ENCODE peak calls at places on chromosomes 2 and 18, in six cellular contexts. E is activated CD8-positive, alpha-beta T cell treated with anti-CD3 and anti-CD28 coated beads for 36 hours; D is cardiac fibroblast; G is kidney; X is ovary; Q is right lobe of liver. C is an unnamed sample.

GRCh38 chr2:230798769-230799399 is 65.9 kb upstream of the ITM2C start:
- DNase-seq in E (peak), D (peak), G (no peak), X (no peak), Q (no peak), C (no peak)

GRCh38 chr2:30230855-30231725 is at the start of gene LBH:
- DNase-seq in E (peak), D (peak), G (peak), X (peak), Q (peak), C (peak)

GRCh38 chr2:229164545-229165249 is 106.4 kb downstream of the PID1 start:
- DNase-seq in E (no peak), D (peak), G (no peak), X (no peak), Q (no peak), C (no peak)

GRCh38 chr18:67916142-67916541 is 399.6 kb upstream of the DSEL start:
- DNase-seq in E (no peak), D (no peak), G (no peak), X (no peak), Q (no peak), C (no peak)

GRCh38 chr18:13202571-13202970 is 16.0 kb upstream of the LDLRAD4 start:
- DNase-seq in E (no peak), D (no peak), G (no peak), X (no peak), Q (no peak), C (no peak)

GRCh38 chr2:229800997-229801754 is 86.8 kb upstream of the DNER start:
- DNase-seq in E (peak), D (peak), G (no peak), X (peak), Q (peak), C (peak)

GRCh38 chr2:195604723-195605122 is 52.3 kb upstream of the SLC39A10 start:
- DNase-seq in E (no peak), D (no peak), G (no peak), X (no peak), Q (no peak), C (no peak)

GRCh38 chr2:137969418-137969765 is 5.1 kb downstream of the HNMT start:
- DNase-seq in E (no peak), D (peak), G (no peak), X (no peak), Q (no peak), C (no peak)

GRCh38 chr2:3462493-3463104 is 56.7 kb downstream of the ADI1 start:
- DNase-seq in E (no peak), D (no peak), G (no peak), X (no peak), Q (no peak), C (no peak)

GRCh38 chr2:234204480-234204879 is 154.0 kb downstream of the SPP2 start:
- DNase-seq in E (no peak), D (peak), G (no peak), X (no peak), Q (no peak), C (no peak)

GRCh38 chr18:44411277-44411900 is 269.3 kb upstream of the SETBP1 start:
- DNase-seq in E (no peak), D (no peak), G (no peak), X (no peak), Q (no peak), C (no peak)

GRCh38 chr18:7388752-7389151 is 157.9 kb downstream of the LRRC30 start:
- DNase-seq in E (no peak), D (no peak), G (no peak), X (no peak), Q (no peak), C (no peak)

GRCh38 chr2:205771063-205771462 is 88.8 kb downstream of the NRP2 start:
- DNase-seq in E (no peak), D (no peak), G (no peak), X (no peak), Q (no peak), C (no peak)

GRCh38 chr18:11842562-11842961 is 8.7 kb upstream of the CHMP1B start:
- DNase-seq in E (no peak), D (no peak), G (no peak), X (no peak), Q (no peak), C (no peak)

GRCh38 chr18:34659579-34660517 is 50.2 kb upstream of the DTNA start:
- DNase-seq in E (no peak), D (peak), G (peak), X (peak), Q (peak), C (no peak)

GRCh38 chr18:49843778-49844625 is 30.7 kb upstream of the ACAA2 start:
- DNase-seq in E (no peak), D (no peak), G (no peak), X (no peak), Q (no peak), C (no peak)

GRCh38 chr2:159456500-159457426 is 159.6 kb downstream of the BAZ2B start:
- DNase-seq in E (no peak), D (peak), G (no peak), X (no peak), Q (no peak), C (no peak)

GRCh38 chr2:127128508-127128907 is 21.6 kb upstream of the BIN1 start:
- DNase-seq in E (no peak), D (no peak), G (peak), X (no peak), Q (peak), C (no peak)

GRCh38 chr18:3623769-3624545 is 174.0 kb downstream of the TGIF1 start:
- DNase-seq in E (peak), D (peak), G (peak), X (peak), Q (peak), C (no peak)

GRCh38 chr2:36287363-36288275 is 68.0 kb upstream of the CRIM1 start:
- DNase-seq in E (peak), D (peak), G (no peak), X (no peak), Q (no peak), C (no peak)

GRCh38 chr18:59300676-59301285 is 17.7 kb downstream of the CPLX4 start:
- DNase-seq in E (peak), D (no peak), G (no peak), X (no peak), Q (no peak), C (no peak)

GRCh38 chr2:151672277-151672676 is 62.0 kb downstream of the NEB start:
- DNase-seq in E (no peak), D (no peak), G (no peak), X (no peak), Q (no peak), C (no peak)

GRCh38 chr2:97758131-97758705 is 44.8 kb downstream of the ZAP70 start:
- DNase-seq in E (no peak), D (no peak), G (no peak), X (no peak), Q (no peak), C (no peak)

GRCh38 chr2:121471571-121472464 is 58.9 kb upstream of the RNU4ATAC start:
- DNase-seq in E (no peak), D (peak), G (no peak), X (no peak), Q (no peak), C (no peak)

GRCh38 chr2:64958556-64958955 is 30.6 kb upstream of the SLC1A4 start:
- DNase-seq in E (no peak), D (no peak), G (no peak), X (no peak), Q (no peak), C (no peak)

GRCh38 chr2:64952896-64953482 is 36.2 kb upstream of the SLC1A4 start:
- DNase-seq in E (no peak), D (peak), G (no peak), X (no peak), Q (no peak), C (no peak)

GRCh38 chr2:64955467-64955866 is 33.7 kb upstream of the SLC1A4 start:
- DNase-seq in E (peak), D (no peak), G (no peak), X (no peak), Q (no peak), C (no peak)

GRCh38 chr2:64960819-64961218 is 28.4 kb upstream of the SLC1A4 start:
- DNase-seq in E (no peak), D (no peak), G (no peak), X (peak), Q (no peak), C (no peak)

DNA sequence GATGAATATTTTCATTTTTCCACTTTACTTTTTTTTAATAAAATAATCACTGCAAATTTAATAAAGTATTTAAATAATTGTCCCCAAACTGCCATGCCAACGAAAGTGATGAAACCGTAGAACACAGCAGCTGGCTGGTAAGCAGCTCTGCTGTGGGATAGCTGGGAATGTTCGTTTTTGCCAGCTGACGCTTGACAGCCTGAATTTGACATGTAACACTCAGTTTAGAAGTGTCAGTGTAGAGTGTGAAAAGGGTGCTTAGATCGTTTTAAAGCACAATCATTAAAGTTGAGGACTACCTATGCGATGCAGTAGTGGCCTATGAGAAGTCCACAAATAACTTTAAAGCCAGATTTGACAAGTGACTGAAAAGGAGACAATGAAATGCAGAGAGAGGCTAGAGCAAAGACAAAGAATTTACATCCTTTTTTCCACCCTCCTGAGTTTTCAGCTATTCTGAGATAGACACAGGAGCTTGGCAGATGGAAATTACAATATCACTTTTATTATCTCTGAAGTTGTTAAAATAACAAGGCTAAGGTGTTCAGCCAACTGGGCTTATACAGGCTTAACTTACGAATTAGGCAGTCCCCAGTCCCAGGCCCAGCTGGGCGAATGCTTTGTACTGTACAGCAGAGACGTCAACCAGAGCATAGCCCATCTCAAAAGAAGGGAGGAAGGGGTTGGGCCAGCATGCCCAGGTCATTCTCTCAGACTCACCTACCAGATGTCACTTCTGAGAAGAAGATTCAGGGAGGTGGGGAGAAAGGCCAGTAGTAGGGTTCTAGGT is 31.9 kb upstream of the SLC1A4 start:
- DNase-seq in E (no peak), D (no peak), G (no peak), X (no peak), Q (no peak), C (no peak)
- TF ChIP-seq CTCF in E (no peak), D (no peak), G (no peak), X (no peak), Q (no peak), C (no peak)

GRCh38 chr2:239884875-239885274 is 140.3 kb downstream of the NDUFA10 start:
- DNase-seq in E (no peak), D (no peak), G (no peak), X (no peak), Q (no peak), C (no peak)
- TF ChIP-seq CTCF in E (no peak), D (no peak), G (no peak), X (no peak), Q (no peak), C (no peak)

GRCh38 chr2:238288650-238289573 is 502 bp upstream of the PER2 start:
- DNase-seq in E (peak), D (peak), G (peak), X (peak), Q (peak), C (peak)

GRCh38 chr2:238286551-238286950 is 1.9 kb downstream of the PER2 start:
- DNase-seq in E (peak), D (peak), G (peak), X (peak), Q (peak), C (no peak)

GRCh38 chr2:238286987-238287386 is 1.4 kb downstream of the PER2 start:
- DNase-seq in E (peak), D (no peak), G (peak), X (no peak), Q (peak), C (no peak)

GRCh38 chr2:238289574-238289973 is 1.2 kb upstream of the PER2 start:
- DNase-seq in E (peak), D (no peak), G (no peak), X (no peak), Q (peak), C (no peak)

GRCh38 chr2:238287702-238288649 is at the start of gene PER2:
- DNase-seq in E (peak), D (peak), G (peak), X (peak), Q (peak), C (peak)
- TF ChIP-seq CTCF in E (no peak), D (peak), G (no peak), X (no peak), Q (peak), C (no peak)

GRCh38 chr2:170823800-170824153 is 7.1 kb downstream of the GAD1 start:
- DNase-seq in E (no peak), D (no peak), G (no peak), X (no peak), Q (no peak), C (no peak)

GRCh38 chr2:170821631-170822291 is 5.1 kb downstream of the GAD1 start:
- DNase-seq in E (no peak), D (no peak), G (no peak), X (no peak), Q (no peak), C (no peak)

GRCh38 chr2:170820647-170821630 is 4.3 kb downstream of the GAD1 start:
- DNase-seq in E (no peak), D (no peak), G (no peak), X (no peak), Q (no peak), C (no peak)

GRCh38 chr2:170822885-170823799 is 6.5 kb downstream of the GAD1 start:
- DNase-seq in E (peak), D (no peak), G (peak), X (no peak), Q (no peak), C (no peak)

GRCh38 chr2:170822292-170822884 is 5.7 kb downstream of the GAD1 start:
- DNase-seq in E (peak), D (no peak), G (no peak), X (no peak), Q (no peak), C (no peak)
- TF ChIP-seq CTCF in E (no peak), D (no peak), G (peak), X (no peak), Q (no peak), C (no peak)